ENCODE peak calls at places on chromosomes 4 and X, in six cellular contexts. F is GM20000, Z is IMR-90, N is HFFc6, O is upper lobe of left lung, J is fibroblast of the aortic adventitia. A is an unnamed sample.

GRCh38 chr4:6942238-6942800 is 32.7 kb downstream of the TBC1D14 start:
- DNase-seq in F (peak), Z (peak), N (peak), O (peak), J (peak), A (no peak)

GRCh38 chr4:150769845-150770244 is 187.9 kb downstream of the MAB21L2 start:
- DNase-seq in F (no peak), Z (no peak), N (no peak), O (no peak), J (no peak), A (no peak)

GRCh38 chr4:113145519-113146291 is 96.3 kb downstream of the ANK2 start:
- DNase-seq in F (no peak), Z (no peak), N (no peak), O (no peak), J (no peak), A (no peak)

GRCh38 chr4:89298160-89298559 is 9.4 kb downstream of the GPRIN3 start:
- DNase-seq in F (no peak), Z (no peak), N (no peak), O (peak), J (no peak), A (no peak)

GRCh38 chrX:22063284-22063683 is 31.2 kb downstream of the PHEX start:
- DNase-seq in F (peak), Z (no peak), N (no peak), O (no peak), J (no peak), A (no peak)

GRCh38 chrX:16458208-16458607 is 191.8 kb upstream of the S100G start:
- DNase-seq in F (no peak), Z (no peak), N (no peak), O (no peak), J (no peak), A (no peak)

GRCh38 chr4:168408620-168409019 is 71.7 kb downstream of the DDX60L start:
- DNase-seq in F (no peak), Z (peak), N (peak), O (no peak), J (peak), A (no peak)

GRCh38 chrX:82237328-82237727 is 1035.4 kb downstream of the SH3BGRL start:
- DNase-seq in F (no peak), Z (no peak), N (no peak), O (no peak), J (no peak), A (no peak)

GRCh38 chrX:17474892-17475291 is 99.9 kb downstream of the NHS start:
- DNase-seq in F (no peak), Z (peak), N (peak), O (no peak), J (peak), A (no peak)

GRCh38 chrX:16239211-16239610 is 71.9 kb downstream of the MAGEB17 start:
- DNase-seq in F (no peak), Z (peak), N (peak), O (no peak), J (peak), A (no peak)

GRCh38 chr4:91330555-91331137 is 973.1 kb upstream of the GRID2 start:
- DNase-seq in F (no peak), Z (no peak), N (no peak), O (no peak), J (peak), A (no peak)

GRCh38 chrX:110059410-110059809 is 56.5 kb downstream of the TMEM164 start:
- DNase-seq in F (no peak), Z (no peak), N (no peak), O (no peak), J (no peak), A (no peak)

GRCh38 chrX:72060196-72060974 is 71.3 kb downstream of the RTL5 start:
- DNase-seq in F (no peak), Z (peak), N (no peak), O (no peak), J (no peak), A (no peak)

GRCh38 chrX:118637997-118638396 is 89.4 kb upstream of the IL13RA1 start:
- DNase-seq in F (no peak), Z (peak), N (no peak), O (no peak), J (peak), A (no peak)
- TF ChIP-seq CTCF in F (no peak), Z (peak), N (peak), O (no peak), J (no peak), A (no peak)

DNA sequence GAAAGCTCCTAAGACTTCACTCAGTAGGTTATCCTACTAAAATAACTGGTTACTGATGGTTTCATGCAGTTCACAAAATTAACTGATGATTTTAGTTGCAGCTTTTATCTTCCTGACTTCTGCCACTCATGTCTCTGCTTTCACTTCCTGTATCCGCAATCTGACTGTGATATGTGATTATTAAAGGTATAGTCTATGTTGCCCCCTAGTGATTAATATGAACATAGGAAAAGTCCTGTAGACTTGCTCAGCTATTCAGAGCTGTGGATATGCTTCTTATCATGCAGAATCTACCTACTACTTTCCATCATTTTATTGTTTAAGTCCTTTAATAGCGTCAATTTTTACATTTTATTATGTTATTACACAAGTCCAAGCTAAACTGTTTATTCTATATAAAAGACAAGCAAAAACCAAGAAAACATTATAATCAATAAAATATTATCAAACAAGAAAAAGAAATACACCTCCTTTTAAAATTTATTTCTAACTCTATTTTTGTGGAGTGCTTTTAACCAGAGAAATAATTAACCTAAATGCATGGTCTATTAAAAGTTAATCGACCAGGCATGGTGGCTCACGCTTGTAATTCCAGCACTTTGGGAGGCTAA is 40.6 kb upstream of the TLR2 start:
- DNase-seq in F (peak), Z (peak), N (peak), O (no peak), J (peak), A (no peak)
- TF ChIP-seq CTCF in F (no peak), Z (peak), N (peak), O (peak), J (peak), A (peak)

DNA sequence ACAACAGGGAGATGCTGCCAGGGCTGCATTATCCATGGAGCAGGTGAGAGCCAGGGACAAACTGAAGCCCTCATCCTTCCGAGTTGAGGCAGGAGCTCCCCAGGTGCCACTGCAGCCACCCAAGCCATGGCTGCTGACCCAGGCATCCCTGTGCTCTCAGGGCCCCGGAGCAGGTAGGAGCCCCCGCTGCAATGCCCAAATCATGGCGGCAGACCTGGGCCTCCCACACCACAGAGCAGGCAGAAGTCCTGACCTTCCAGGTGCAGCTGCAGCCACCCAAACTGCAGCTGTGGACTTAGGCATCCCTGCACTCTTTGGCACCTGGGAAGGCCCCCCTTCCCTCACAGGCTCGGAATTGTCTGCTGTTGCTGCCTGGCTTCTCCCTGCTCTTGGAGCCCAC is 443.6 kb downstream of the ARAP2 start:
- DNase-seq in F (no peak), Z (no peak), N (no peak), O (no peak), J (no peak), A (no peak)
- TF ChIP-seq CTCF in F (no peak), Z (no peak), N (no peak), O (no peak), J (no peak), A (no peak)

GRCh38 chr4:3399277-3400194 is 42.2 kb upstream of the HGFAC start:
- DNase-seq in F (no peak), Z (no peak), N (peak), O (no peak), J (no peak), A (no peak)
- TF ChIP-seq CTCF in F (no peak), Z (no peak), N (peak), O (no peak), J (no peak), A (no peak)